ENCODE peak calls at places on chromosomes 5 and 9, in ten cellular contexts. M, W, G, F, E, A, O, P, V and J are unnamed samples.

GRCh38 chr9:87547665-87548064 is 50.0 kb downstream of the DAPK1 start:
- DNase-seq in E (no peak), O (no peak), F (no peak), M (no peak), G (no peak), A (no peak), W (no peak), P (no peak), V (no peak), J (no peak)

GRCh38 chr5:132526290-132526973 is 16.9 kb downstream of the IL5 start:
- DNase-seq in G (peak; percentile 65), V (peak; percentile 64), F (peak; percentile 55), P (peak; percentile 82), M (no peak), A (no peak), O (peak; percentile 67), W (peak; percentile 49), E (peak; percentile 23), J (peak; percentile 56)

GRCh38 chr5:163915481-163915961 is 410.1 kb downstream of the MAT2B start:
- DNase-seq in W (peak; percentile 53), V (no peak), O (no peak), A (peak; percentile 6), E (no peak), F (peak; percentile 8), M (no peak), P (no peak), G (peak; percentile 32), J (peak; percentile 38)

GRCh38 chr5:134577022-134577795 is 51.7 kb downstream of the JADE2 start:
- DNase-seq in M (no peak), V (no peak), E (no peak), G (peak; percentile 78), A (no peak), O (peak; percentile 86), W (no peak), P (no peak), F (no peak), J (peak; percentile 61)

GRCh38 chr9:121473229-121473628 is 26.4 kb downstream of the GGTA1 start:
- DNase-seq in P (no peak), E (no peak), G (no peak), O (no peak), F (no peak), A (no peak), W (no peak), M (no peak), V (no peak), J (no peak)

GRCh38 chr5:138502521-138502920 is 37.2 kb downstream of the EGR1 start:
- DNase-seq in G (no peak), E (no peak), F (no peak), M (no peak), A (no peak), O (no peak), W (no peak), P (no peak), V (no peak), J (no peak)

GRCh38 chr5:71988808-71989207 is 118.5 kb upstream of the MAP1B start:
- DNase-seq in V (no peak), F (no peak), M (no peak), O (no peak), W (no peak), G (no peak), E (no peak), A (no peak), P (no peak), J (no peak)

GRCh38 chr5:126370796-126371718 is 52.2 kb upstream of the GRAMD2B start:
- DNase-seq in E (no peak), G (peak; percentile 68), O (peak; percentile 80), P (peak; percentile 61), W (no peak), M (no peak), F (no peak), V (no peak), A (no peak), J (peak; percentile 56)

GRCh38 chr5:75361310-75361709 is 24.3 kb downstream of the HMGCR start:
- DNase-seq in W (no peak), V (no peak), O (no peak), P (no peak), A (no peak), E (no peak), G (no peak), M (no peak), F (no peak), J (no peak)

GRCh38 chr5:168654225-168654624 is 75.1 kb upstream of the PANK3 start:
- DNase-seq in W (no peak), P (peak; percentile 23), M (peak; percentile 31), F (no peak), O (peak; percentile 60), A (no peak), G (peak; percentile 42), V (no peak), E (no peak), J (no peak)